ENCODE peak calls at places on chromosome 4, in six cellular contexts. E, B, L, Q, J and Y are unnamed samples.

GRCh38 chr4:16157609-16158503 is 68.4 kb downstream of the TAPT1 start:
- DNase-seq in E (peak; percentile 32), B (no peak), L (no peak), Q (no peak), J (no peak), Y (peak; percentile 57)

GRCh38 chr4:101103381-101104142 is 243.8 kb downstream of the PPP3CA start:
- DNase-seq in E (no peak), B (no peak), L (no peak), Q (no peak), J (peak; percentile 81), Y (peak; percentile 43)

GRCh38 chr4:175871774-175872405 is 59.8 kb upstream of the GPM6A start:
- DNase-seq in E (no peak), B (no peak), L (no peak), Q (no peak), J (no peak), Y (no peak)

GRCh38 chr4:80424225-80424581 is 88.7 kb downstream of the CFAP299 start:
- DNase-seq in E (no peak), B (no peak), L (no peak), Q (no peak), J (no peak), Y (no peak)

GRCh38 chr4:7420661-7421040 is 14.1 kb downstream of the PSAPL1 start:
- DNase-seq in E (no peak), B (peak; percentile 80), L (no peak), Q (peak; percentile 80), J (no peak), Y (no peak)

GRCh38 chr4:531721-532565 is 32.9 kb downstream of the PIGG start:
- DNase-seq in E (no peak), B (no peak), L (no peak), Q (no peak), J (no peak), Y (no peak)

GRCh38 chr4:59848457-59848856 is 1351.7 kb upstream of the ADGRL3 start:
- DNase-seq in E (no peak), B (no peak), L (no peak), Q (no peak), J (no peak), Y (no peak)

GRCh38 chr4:107862658-107863057 is 37.9 kb downstream of the SGMS2 start:
- DNase-seq in E (no peak), B (no peak), L (no peak), Q (no peak), J (no peak), Y (no peak)

GRCh38 chr4:124947622-124948265 is 235.2 kb upstream of the ANKRD50 start:
- DNase-seq in E (no peak), B (no peak), L (no peak), Q (no peak), J (no peak), Y (no peak)

GRCh38 chr4:5018096-5018495 is 1.2 kb downstream of the CYTL1 start:
- DNase-seq in E (no peak), B (no peak), L (no peak), Q (no peak), J (no peak), Y (no peak)
- TF ChIP-seq CTCF in E (no peak), B (no peak), L (no peak), Q (no peak), J (peak; percentile 36), Y (peak; percentile 9)

DNA sequence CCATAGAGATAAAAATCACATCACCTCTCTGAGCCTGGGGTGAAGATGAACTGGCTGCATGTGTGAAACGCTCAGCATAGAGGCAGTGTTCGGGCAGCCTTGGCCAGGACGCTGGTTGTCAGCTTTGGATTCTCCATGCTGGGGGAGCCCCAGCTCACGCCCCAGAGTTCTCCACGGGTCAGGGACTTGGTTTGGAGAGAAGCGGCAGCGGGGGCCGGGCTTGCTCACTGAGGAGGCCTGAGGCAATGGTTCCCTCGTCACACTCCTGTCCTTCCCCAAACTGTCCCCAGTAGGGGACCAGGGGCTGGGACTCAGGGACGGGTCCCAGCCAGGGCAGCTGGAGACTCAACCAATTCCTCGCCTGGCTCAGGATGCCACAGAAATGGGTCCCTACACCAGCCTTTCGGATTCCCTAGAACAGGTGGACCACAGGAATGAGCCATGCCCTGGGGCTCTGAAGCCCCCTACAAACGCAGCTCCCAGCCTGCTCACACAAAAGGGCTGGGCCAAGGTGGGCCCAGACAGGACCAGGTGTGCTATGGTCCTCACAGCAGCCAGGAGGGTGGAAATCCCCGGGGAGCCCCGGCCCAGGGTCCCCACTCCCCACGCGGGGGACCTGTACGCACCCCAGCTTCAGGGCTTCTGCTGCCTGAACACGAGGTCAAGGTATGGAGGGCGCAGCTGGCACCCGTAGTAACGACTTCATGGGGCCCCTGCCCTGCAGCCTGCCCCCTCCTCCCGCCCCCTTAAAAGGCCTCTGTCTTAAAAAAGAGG is 1.4 kb downstream of the MXD4 start:
- DNase-seq in E (peak; percentile 39), B (peak; percentile 62), L (peak; percentile 18), Q (peak; percentile 47), J (no peak), Y (no peak)
- H3K4me1 ChIP-seq in E (peaks cover 25% of the 10 kb centered on the region), B (peaks cover 70% of the 10 kb centered on the region), L (peaks cover 63% of the 10 kb centered on the region), Q (peaks cover 72% of the 10 kb centered on the region), J (peaks cover 20% of the 10 kb centered on the region), Y (no peaks in the 10 kb centered on the region)

DNA sequence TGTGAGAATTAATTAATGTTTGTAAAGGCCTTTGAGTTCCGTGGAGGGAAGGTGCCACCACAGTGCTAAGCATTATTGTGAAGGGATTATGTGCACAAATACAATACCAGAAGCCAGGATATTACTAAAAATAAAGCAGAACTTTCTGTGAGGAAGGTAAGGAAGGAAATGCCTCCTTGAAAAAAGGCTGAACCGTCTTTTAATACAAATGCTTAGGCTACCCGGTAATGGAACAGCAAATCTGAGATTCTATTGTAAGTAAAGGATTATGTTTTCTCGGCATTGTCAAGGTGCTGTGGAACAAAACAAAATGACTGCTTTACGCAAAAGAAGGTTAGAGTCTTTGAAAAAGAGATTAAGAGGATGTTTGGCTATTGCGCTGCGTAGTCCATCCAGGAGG is 57.9 kb upstream of the SPRY1 start:
- DNase-seq in E (no peak), B (no peak), L (no peak), Q (no peak), J (no peak), Y (no peak)
- H3K36me3 ChIP-seq in E (no peaks in the 10 kb centered on the region), B (no peaks in the 10 kb centered on the region), L (no peaks in the 10 kb centered on the region), Q (no peaks in the 10 kb centered on the region), J (no peaks in the 10 kb centered on the region), Y (no peaks in the 10 kb centered on the region)

GRCh38 chr4:184053476-184053875 is 148.4 kb downstream of the STOX2 start:
- DNase-seq in E (peak; percentile 41), B (no peak), L (no peak), Q (no peak), J (no peak), Y (no peak)
- TF ChIP-seq CTCF in E (no peak), B (no peak), L (no peak), Q (no peak), J (no peak), Y (no peak)

GRCh38 chr4:140195806-140196205 is 41.8 kb upstream of the MAML3 start:
- DNase-seq in E (no peak), B (no peak), L (no peak), Q (no peak), J (peak; percentile 7), Y (no peak)
- H3K4me1 ChIP-seq in E (no peaks in the 10 kb centered on the region), B (no peaks in the 10 kb centered on the region), L (no peaks in the 10 kb centered on the region), Q (no peaks in the 10 kb centered on the region), J (no peaks in the 10 kb centered on the region), Y (peaks cover 9% of the 10 kb centered on the region)

DNA sequence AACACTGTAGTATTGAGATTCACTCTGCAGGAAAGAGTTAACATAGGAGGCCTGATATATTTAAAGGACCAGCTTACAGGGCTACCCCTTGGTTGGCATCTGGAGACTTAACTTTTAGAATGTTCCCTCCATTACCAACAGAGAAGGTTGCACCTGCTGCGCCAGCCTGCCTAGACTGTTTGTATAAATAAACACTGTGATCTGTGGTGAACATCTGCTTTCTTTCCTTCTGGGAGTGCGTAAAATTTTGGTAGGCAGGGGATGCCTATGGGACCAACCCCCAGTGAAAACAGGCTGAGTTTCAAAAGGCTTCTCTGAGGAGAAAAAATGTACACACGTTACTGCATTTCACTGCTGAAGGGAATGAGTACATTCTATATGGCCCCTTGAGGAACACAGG is 14.0 kb downstream of the CENPC start:
- DNase-seq in E (no peak), B (no peak), L (no peak), Q (no peak), J (no peak), Y (no peak)
- H3K36me3 ChIP-seq in E (no peaks in the 10 kb centered on the region), B (peaks cover 66% of the 10 kb centered on the region), L (peaks cover 87% of the 10 kb centered on the region), Q (peaks cover 74% of the 10 kb centered on the region), J (peaks cover 97% of the 10 kb centered on the region), Y (peaks cover 20% of the 10 kb centered on the region)

DNA sequence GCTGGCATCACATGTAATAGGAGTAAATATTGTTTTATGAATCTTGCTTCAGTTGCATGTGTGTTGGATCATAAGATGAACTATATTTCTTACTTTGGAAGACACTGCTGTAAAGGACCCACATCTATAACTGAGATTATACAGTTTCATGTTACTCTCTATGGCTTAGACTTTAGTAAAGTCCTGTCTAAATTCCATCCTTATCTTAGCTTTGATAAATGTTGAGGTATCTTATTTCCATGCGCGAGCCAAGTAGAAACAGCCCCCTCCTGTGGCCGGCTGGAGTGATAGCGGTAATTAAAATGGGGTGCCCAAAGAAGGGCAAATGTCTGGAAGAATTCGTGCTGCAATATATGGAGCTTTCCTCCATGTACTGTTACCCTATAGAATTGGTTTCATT is 43.0 kb downstream of the CCDC158 start:
- DNase-seq in E (peak; percentile 67), B (peak; percentile 62), L (no peak), Q (peak; percentile 55), J (peak; percentile 4), Y (peak; percentile 74)
- TF ChIP-seq CTCF in E (peak; percentile 43), B (peak; percentile 63), L (peak; percentile 42), Q (peak; percentile 60), J (peak; percentile 69), Y (peak; percentile 72)

DNA sequence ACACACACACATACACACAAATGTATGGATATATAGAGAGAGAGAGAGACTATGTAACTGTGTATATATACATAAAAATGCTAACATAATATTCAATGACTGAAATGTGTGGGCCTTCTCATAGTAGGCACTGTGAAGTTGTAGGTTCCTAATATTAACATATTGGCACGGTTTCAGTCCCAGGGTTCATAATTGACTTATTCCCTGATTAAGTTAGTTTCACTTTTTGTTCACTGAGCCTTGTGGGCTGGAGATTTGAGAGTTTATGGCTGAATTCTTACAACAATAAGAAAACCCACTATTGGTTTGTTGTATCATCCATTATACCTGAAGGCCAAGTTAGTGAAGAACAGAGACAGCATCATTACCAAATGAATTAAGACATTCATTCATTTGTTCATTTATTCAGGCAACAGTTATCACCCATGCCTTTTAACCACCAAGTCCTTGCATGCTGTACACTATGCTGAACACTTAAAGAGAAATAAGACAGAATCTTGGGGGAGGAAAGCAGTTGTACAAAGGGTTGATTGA is 68.6 kb downstream of the GAB1 start:
- DNase-seq in E (no peak), B (no peak), L (no peak), Q (no peak), J (no peak), Y (no peak)
- H3K4me1 ChIP-seq in E (peaks cover 13% of the 10 kb centered on the region), B (peaks cover 68% of the 10 kb centered on the region), L (peaks cover 67% of the 10 kb centered on the region), Q (peaks cover 68% of the 10 kb centered on the region), J (peaks cover 99% of the 10 kb centered on the region), Y (peaks cover 17% of the 10 kb centered on the region)